ENCODE peak calls at places on chromosome 19, in nine cellular contexts. J is effector CD4-positive, alpha-beta T cell; F is NCI-H1105; U is HEK293T; W is stimulated activated CD8-positive, alpha-beta memory T cell treated with anti-CD3 and anti-CD28 coated beads, Interleukin-12 subunit alpha, Interleukin-12 subunit beta, amount 100 ng/mL, for 1 hour; Q is HS-27A; E is EH; X is kidney epithelial cell; S is stimulated activated CD4-positive, alpha-beta T cell treated with anti-CD3 and anti-CD28 coated beads, Interleukin-4, amount 100 ng/mL, for 1 hour. V is an unnamed sample.

GRCh38 chr19:1683869-1684572 is 31.6 kb upstream of the TCF3 start:
- DNase-seq in J (no peak), F (no peak), U (no peak), W (no peak), Q (no peak), E (no peak), X (no peak), S (no peak), V (no peak)

GRCh38 chr19:53812335-53812734 is 11.8 kb downstream of the NLRP12 start:
- DNase-seq in J (no peak), F (no peak), U (peak; percentile 13), W (no peak), Q (no peak), E (no peak), X (no peak), S (no peak), V (no peak)

GRCh38 chr19:31232871-31233270 is 116.4 kb downstream of the TSHZ3 start:
- DNase-seq in J (no peak), F (no peak), U (no peak), W (no peak), Q (no peak), E (peak; percentile 96), X (no peak), S (no peak), V (no peak)

GRCh38 chr19:18251587-18252369 is 22.5 kb downstream of the IQCN start:
- DNase-seq in J (peak; percentile 75), F (peak; percentile 56), U (peak; percentile 82), W (peak; percentile 76), Q (peak; percentile 39), E (peak; percentile 70), X (no peak), S (peak; percentile 79), V (peak; percentile 49)

GRCh38 chr19:17576758-17577532 is 21.5 kb downstream of the COLGALT1 start:
- DNase-seq in J (no peak), F (no peak), U (peak; percentile 42), W (no peak), Q (no peak), E (peak; percentile 17), X (no peak), S (peak; percentile 16), V (no peak)

GRCh38 chr19:39416626-39417120 is 4.2 kb downstream of the PLEKHG2 start:
- DNase-seq in J (no peak), F (no peak), U (no peak), W (no peak), Q (no peak), E (no peak), X (no peak), S (no peak), V (no peak)

GRCh38 chr19:16160943-16161560 is 12.3 kb downstream of the CIB3 start:
- DNase-seq in J (no peak), F (no peak), U (no peak), W (no peak), Q (peak; percentile 76), E (peak; percentile 73), X (peak; percentile 37), S (no peak), V (no peak)

GRCh38 chr19:50178320-50178719 is 15.2 kb upstream of the IZUMO2 start:
- DNase-seq in J (no peak), F (no peak), U (no peak), W (no peak), Q (no peak), E (no peak), X (no peak), S (no peak), V (no peak)

GRCh38 chr19:7731218-7731595 is 703 bp downstream of the CLEC4G start:
- DNase-seq in J (no peak), F (no peak), U (no peak), W (no peak), Q (no peak), E (no peak), X (no peak), S (no peak), V (no peak)

GRCh38 chr19:33988601-33989000 is 183.7 kb upstream of the LSM14A start:
- DNase-seq in J (no peak), F (no peak), U (no peak), W (no peak), Q (peak; percentile 74), E (peak; percentile 36), X (no peak), S (no peak), V (no peak)

GRCh38 chr19:38849147-38849745 is 540 bp downstream of the HNRNPL start:
- DNase-seq in J (peak; percentile 94), F (peak; percentile 96), U (peak; percentile 94), W (peak; percentile 97), Q (peak; percentile 97), E (peak; percentile 95), X (peak; percentile 67), S (peak; percentile 100), V (peak; percentile 82)

GRCh38 chr19:56813531-56813930 is 27.0 kb downstream of the PEG3 start:
- DNase-seq in J (no peak), F (no peak), U (no peak), W (no peak), Q (no peak), E (no peak), X (no peak), S (no peak), V (no peak)

GRCh38 chr19:54660967-54661366 is 1.8 kb upstream of the LILRB4 start:
- DNase-seq in J (no peak), F (no peak), U (no peak), W (no peak), Q (no peak), E (no peak), X (no peak), S (no peak), V (no peak)

GRCh38 chr19:2271516-2272103 is 10.4 kb downstream of the PEAK3 start:
- DNase-seq in J (no peak), F (no peak), U (no peak), W (no peak), Q (peak; percentile 38), E (peak; percentile 93), X (no peak), S (no peak), V (no peak)

GRCh38 chr19:32373614-32374295 is 28.3 kb downstream of the ZNF507 start:
- DNase-seq in J (no peak), F (no peak), U (peak; percentile 15), W (no peak), Q (peak; percentile 100), E (peak; percentile 100), X (peak; percentile 99), S (no peak), V (no peak)

GRCh38 chr19:17101686-17102628 is 26.4 kb downstream of the MYO9B start:
- DNase-seq in J (no peak), F (no peak), U (no peak), W (no peak), Q (no peak), E (no peak), X (no peak), S (no peak), V (no peak)

GRCh38 chr19:10808937-10809655 is 26.9 kb downstream of the TMED1 start:
- DNase-seq in J (no peak), F (no peak), U (no peak), W (no peak), Q (no peak), E (peak; percentile 63), X (no peak), S (no peak), V (no peak)

GRCh38 chr19:48625891-48626327 is 6.6 kb downstream of the SPHK2 start:
- DNase-seq in J (no peak), F (no peak), U (no peak), W (no peak), Q (no peak), E (no peak), X (no peak), S (no peak), V (no peak)

GRCh38 chr19:16449330-16449961 is 22.3 kb downstream of the EPS15L1 start:
- DNase-seq in J (no peak), F (no peak), U (no peak), W (peak; percentile 22), Q (no peak), E (peak; percentile 37), X (no peak), S (no peak), V (no peak)

GRCh38 chr19:41808663-41809566 is 12.5 kb downstream of the CEACAM3 start:
- DNase-seq in J (no peak), F (no peak), U (no peak), W (no peak), Q (no peak), E (no peak), X (no peak), S (no peak), V (no peak)

GRCh38 chr19:19026299-19026971 is 6.9 kb downstream of the SUGP2 start:
- DNase-seq in J (no peak), F (no peak), U (no peak), W (no peak), Q (no peak), E (peak; percentile 5), X (no peak), S (no peak), V (no peak)

GRCh38 chr19:31351212-31352193 is 2.3 kb upstream of the TSHZ3 start:
- DNase-seq in J (no peak), F (no peak), U (no peak), W (no peak), Q (peak; percentile 11), E (peak; percentile 72), X (no peak), S (peak; percentile 12), V (no peak)

GRCh38 chr19:45884682-45885555 is 1.0 kb downstream of the IRF2BP1 start:
- DNase-seq in J (no peak), F (peak; percentile 28), U (peak; percentile 24), W (no peak), Q (no peak), E (no peak), X (no peak), S (peak; percentile 20), V (peak; percentile 10)

GRCh38 chr19:1767464-1767933 is 14.2 kb downstream of the ONECUT3 start:
- DNase-seq in J (peak; percentile 44), F (no peak), U (peak; percentile 84), W (peak; percentile 32), Q (no peak), E (peak; percentile 34), X (no peak), S (peak; percentile 66), V (no peak)

GRCh38 chr19:29873024-29873800 is 61.4 kb downstream of the CCNE1 start:
- DNase-seq in J (peak; percentile 68), F (peak; percentile 76), U (peak; percentile 92), W (peak; percentile 60), Q (no peak), E (peak; percentile 31), X (no peak), S (peak; percentile 75), V (peak; percentile 13)

GRCh38 chr19:28494466-28494865 is 718.5 kb downstream of the UQCRFS1 start:
- DNase-seq in J (no peak), F (no peak), U (no peak), W (no peak), Q (no peak), E (no peak), X (no peak), S (no peak), V (no peak)

GRCh38 chr19:4583961-4584669 is 24.6 kb upstream of the SEMA6B start:
- DNase-seq in J (no peak), F (no peak), U (peak; percentile 77), W (no peak), Q (no peak), E (peak; percentile 38), X (no peak), S (peak; percentile 41), V (no peak)

GRCh38 chr19:57954996-57955395 is 7.5 kb upstream of the ZNF256 start:
- DNase-seq in J (no peak), F (no peak), U (no peak), W (no peak), Q (no peak), E (no peak), X (no peak), S (no peak), V (no peak)

GRCh38 chr19:48571378-48572162 is 19.6 kb downstream of the SULT2B1 start:
- DNase-seq in J (no peak), F (no peak), U (no peak), W (no peak), Q (no peak), E (no peak), X (no peak), S (no peak), V (peak; percentile 8)

GRCh38 chr19:12453495-12453894 is 12.7 kb upstream of the ZNF443 start:
- DNase-seq in J (no peak), F (no peak), U (no peak), W (no peak), Q (no peak), E (no peak), X (no peak), S (no peak), V (no peak)

GRCh38 chr19:46976845-46977320 is 42.8 kb upstream of the NPAS1 start:
- DNase-seq in J (no peak), F (no peak), U (no peak), W (no peak), Q (peak; percentile 84), E (peak; percentile 96), X (peak; percentile 62), S (no peak), V (no peak)